ENCODE peak calls at places on chromosomes 16 and 17, in eight cellular contexts. One of them, this sample, is unnamed.
A peak's percentile ranks its signal among the peaks of the same experiment; 100 is the strongest.

GRCh38 chr17:32553168-32553567 is 66.4 kb downstream of the CDK5R1 start:
- DNase-seq in heart right ventricle: no peak
- DNase-seq in AG04450: no peak
- DNase-seq in heart left ventricle: no peak
- DNase-seq in breast epithelium: no peak
- DNase-seq in endodermal cell: no peak
- DNase-seq in body of pancreas: no peak
- DNase-seq in left ventricle myocardium inferior: no peak
- DNase-seq in this sample: no peak

GRCh38 chr17:30290696-30291570 is 811 bp downstream of the BLMH start:
- DNase-seq in heart left ventricle: no peak
- DNase-seq in endodermal cell: peak; percentile 85
- DNase-seq in heart right ventricle: peak; percentile 28
- DNase-seq in left ventricle myocardium inferior: peak; percentile 29
- DNase-seq in AG04450: no peak
- DNase-seq in body of pancreas: peak; percentile 51
- DNase-seq in breast epithelium: no peak
- DNase-seq in this sample: no peak

GRCh38 chr17:77875881-77876509 is 82.5 kb upstream of the TNRC6C start:
- DNase-seq in left ventricle myocardium inferior: no peak
- DNase-seq in body of pancreas: no peak
- DNase-seq in breast epithelium: no peak
- DNase-seq in AG04450: no peak
- DNase-seq in heart left ventricle: peak; percentile 6
- DNase-seq in heart right ventricle: peak; percentile 3
- DNase-seq in endodermal cell: no peak
- DNase-seq in this sample: no peak

GRCh38 chr16:14219983-14220382 is 148.9 kb downstream of the MRTFB start:
- DNase-seq in endodermal cell: peak; percentile 48
- DNase-seq in body of pancreas: no peak
- DNase-seq in breast epithelium: no peak
- DNase-seq in heart right ventricle: no peak
- DNase-seq in AG04450: no peak
- DNase-seq in heart left ventricle: no peak
- DNase-seq in left ventricle myocardium inferior: no peak
- DNase-seq in this sample: no peak

GRCh38 chr17:16516594-16517018 is 24.6 kb upstream of the LRRC75A start:
- DNase-seq in endodermal cell: peak; percentile 84
- DNase-seq in left ventricle myocardium inferior: no peak
- DNase-seq in heart left ventricle: no peak
- DNase-seq in AG04450: peak; percentile 29
- DNase-seq in heart right ventricle: no peak
- DNase-seq in body of pancreas: no peak
- DNase-seq in breast epithelium: no peak
- DNase-seq in this sample: peak; percentile 64

GRCh38 chr16:69393898-69394849 is 8.4 kb upstream of the TERF2 start:
- DNase-seq in heart right ventricle: no peak
- DNase-seq in AG04450: no peak
- DNase-seq in body of pancreas: no peak
- DNase-seq in breast epithelium: peak; percentile 17
- DNase-seq in heart left ventricle: no peak
- DNase-seq in left ventricle myocardium inferior: no peak
- DNase-seq in endodermal cell: no peak
- DNase-seq in this sample: no peak

GRCh38 chr17:80938556-80938955 is 53.1 kb upstream of the CHMP6 start:
- DNase-seq in heart left ventricle: peak; percentile 21
- DNase-seq in AG04450: no peak
- DNase-seq in endodermal cell: no peak
- DNase-seq in breast epithelium: no peak
- DNase-seq in left ventricle myocardium inferior: no peak
- DNase-seq in heart right ventricle: no peak
- DNase-seq in body of pancreas: no peak
- DNase-seq in this sample: no peak

GRCh38 chr16:84913315-84913714 is 93.5 kb downstream of the CRISPLD2 start:
- DNase-seq in heart left ventricle: peak; percentile 64
- DNase-seq in body of pancreas: no peak
- DNase-seq in left ventricle myocardium inferior: peak; percentile 56
- DNase-seq in breast epithelium: no peak
- DNase-seq in AG04450: no peak
- DNase-seq in heart right ventricle: no peak
- DNase-seq in endodermal cell: no peak
- DNase-seq in this sample: peak; percentile 85

DNA sequence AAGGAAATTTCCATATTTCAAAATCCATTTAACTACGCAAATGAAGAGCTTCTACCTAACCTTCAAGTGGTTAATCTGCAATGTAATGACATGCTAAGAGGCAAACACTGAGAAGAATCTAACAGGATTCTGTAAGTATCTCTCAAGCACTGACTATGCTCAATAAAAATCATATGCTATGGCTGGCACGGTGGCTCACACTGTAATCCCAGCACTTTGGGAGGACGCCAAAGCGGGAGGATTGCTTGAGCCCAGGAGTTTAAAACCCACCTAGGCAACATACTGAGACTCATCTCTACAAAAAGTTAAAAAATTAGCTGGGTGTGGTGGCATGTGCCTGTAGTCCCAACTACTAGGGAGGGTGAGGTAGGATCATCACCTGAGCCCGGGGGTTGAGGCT is 32.7 kb downstream of the GNA13 start:
- DNase-seq in body of pancreas: no peak
- DNase-seq in endodermal cell: no peak
- DNase-seq in heart right ventricle: no peak
- DNase-seq in breast epithelium: no peak
- DNase-seq in left ventricle myocardium inferior: no peak
- DNase-seq in heart left ventricle: no peak
- DNase-seq in AG04450: no peak
- DNase-seq in this sample: no peak
- H3K27ac ChIP-seq in body of pancreas: no peak overlapping the region
- H3K27ac ChIP-seq in endodermal cell: no peak overlapping the region
- H3K27ac ChIP-seq in heart right ventricle: no peak overlapping the region
- H3K27ac ChIP-seq in breast epithelium: peak overlapping the region; percentile 72
- H3K27ac ChIP-seq in left ventricle myocardium inferior: no peak overlapping the region
- H3K27ac ChIP-seq in heart left ventricle: no peak overlapping the region
- H3K27ac ChIP-seq in AG04450: no peak overlapping the region
- H3K27ac ChIP-seq in this sample: no peak overlapping the region

GRCh38 chr16:17261197-17261858 is 209.4 kb downstream of the XYLT1 start:
- DNase-seq in left ventricle myocardium inferior: no peak
- DNase-seq in endodermal cell: no peak
- DNase-seq in breast epithelium: no peak
- DNase-seq in heart right ventricle: no peak
- DNase-seq in AG04450: no peak
- DNase-seq in heart left ventricle: no peak
- DNase-seq in body of pancreas: no peak
- DNase-seq in this sample: no peak
- TF ChIP-seq CTCF in left ventricle myocardium inferior: no peak
- TF ChIP-seq CTCF in endodermal cell: peak; percentile 25
- TF ChIP-seq CTCF in breast epithelium: no peak
- TF ChIP-seq CTCF in heart right ventricle: no peak
- TF ChIP-seq CTCF in AG04450: no peak
- TF ChIP-seq CTCF in heart left ventricle: no peak
- TF ChIP-seq CTCF in body of pancreas: no peak
- TF ChIP-seq CTCF in this sample: no peak

GRCh38 chr17:9206989-9207317 is 185.6 kb downstream of the NTN1 start:
- DNase-seq in endodermal cell: no peak
- DNase-seq in AG04450: no peak
- DNase-seq in heart right ventricle: no peak
- DNase-seq in body of pancreas: no peak
- DNase-seq in breast epithelium: no peak
- DNase-seq in left ventricle myocardium inferior: no peak
- DNase-seq in heart left ventricle: no peak
- DNase-seq in this sample: no peak
- H3K4me3 ChIP-seq in endodermal cell: no peak overlapping the region
- H3K4me3 ChIP-seq in AG04450: no peak overlapping the region
- H3K4me3 ChIP-seq in heart right ventricle: no peak overlapping the region
- H3K4me3 ChIP-seq in body of pancreas: no peak overlapping the region
- H3K4me3 ChIP-seq in breast epithelium: peak overlapping the region; percentile 3
- H3K4me3 ChIP-seq in left ventricle myocardium inferior: no peak overlapping the region
- H3K4me3 ChIP-seq in heart left ventricle: no peak overlapping the region
- H3K4me3 ChIP-seq in this sample: no peak overlapping the region

DNA sequence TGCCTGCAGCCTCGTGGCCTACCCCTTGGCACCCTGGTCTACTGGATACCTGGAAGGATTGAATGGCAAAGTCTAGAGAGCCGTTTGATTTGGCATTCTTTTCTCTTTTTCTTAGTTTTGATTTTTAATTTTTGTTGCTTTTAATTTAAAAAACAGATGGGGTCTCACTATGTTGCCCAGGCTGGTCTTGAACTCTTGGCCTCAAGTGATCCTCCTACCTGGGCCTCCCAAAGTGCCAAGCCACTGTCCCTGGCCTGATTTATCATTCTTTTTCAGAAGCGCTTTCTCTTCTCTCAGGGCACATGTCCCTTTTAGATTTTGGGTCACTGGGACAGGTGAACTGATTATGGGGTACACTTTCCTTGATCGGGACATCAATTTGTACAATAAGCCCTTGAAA is 10.8 kb downstream of the ZC3H18 start:
- DNase-seq in endodermal cell: no peak
- DNase-seq in breast epithelium: no peak
- DNase-seq in heart left ventricle: no peak
- DNase-seq in left ventricle myocardium inferior: no peak
- DNase-seq in body of pancreas: no peak
- DNase-seq in AG04450: no peak
- DNase-seq in heart right ventricle: no peak
- DNase-seq in this sample: no peak
- H3K27ac ChIP-seq in endodermal cell: no peak overlapping the region
- H3K27ac ChIP-seq in breast epithelium: no peak overlapping the region
- H3K27ac ChIP-seq in heart left ventricle: no peak overlapping the region
- H3K27ac ChIP-seq in left ventricle myocardium inferior: no peak overlapping the region
- H3K27ac ChIP-seq in body of pancreas: no peak overlapping the region
- H3K27ac ChIP-seq in AG04450: no peak overlapping the region
- H3K27ac ChIP-seq in heart right ventricle: no peak overlapping the region
- H3K27ac ChIP-seq in this sample: no peak overlapping the region

DNA sequence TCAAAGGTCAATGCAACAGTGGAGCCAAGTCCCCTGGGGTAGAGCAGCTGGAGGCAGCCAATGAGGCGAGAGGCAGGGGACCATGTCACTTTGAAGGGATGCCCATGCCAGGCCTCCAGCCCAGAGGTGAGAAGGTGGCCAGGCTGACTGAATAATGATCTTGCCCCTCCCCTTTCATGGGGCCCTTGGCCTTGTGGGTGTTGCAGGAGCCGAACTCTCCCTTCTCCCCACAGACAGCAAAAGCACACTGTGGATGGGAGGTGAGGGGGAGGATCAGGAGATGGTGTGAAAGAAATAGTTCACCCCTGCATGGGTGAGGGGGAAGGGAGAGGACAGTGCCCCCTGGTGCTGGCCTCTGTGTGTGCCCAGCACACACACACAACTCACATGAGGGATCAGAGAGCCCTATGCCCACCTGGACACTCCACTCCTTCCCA is 15.8 kb upstream of the TBX21 start:
- DNase-seq in left ventricle myocardium inferior: no peak
- DNase-seq in AG04450: no peak
- DNase-seq in body of pancreas: no peak
- DNase-seq in heart right ventricle: no peak
- DNase-seq in endodermal cell: no peak
- DNase-seq in heart left ventricle: no peak
- DNase-seq in breast epithelium: no peak
- DNase-seq in this sample: no peak
- TF ChIP-seq CTCF in left ventricle myocardium inferior: peak; percentile 49
- TF ChIP-seq CTCF in AG04450: peak; percentile 42
- TF ChIP-seq CTCF in body of pancreas: peak; percentile 27
- TF ChIP-seq CTCF in heart right ventricle: peak; percentile 36
- TF ChIP-seq CTCF in endodermal cell: peak; percentile 73
- TF ChIP-seq CTCF in heart left ventricle: no peak
- TF ChIP-seq CTCF in breast epithelium: no peak
- TF ChIP-seq CTCF in this sample: peak; percentile 44

This sample was measured in right atrium auricular region.